ENCODE peak calls at places on chromosomes 6 and 20, in six cellular contexts. I is cardiac muscle cell, B is fibroblast of lung, Y is stomach, D is WTC11, M is neural crest cell. Q is an unnamed sample.

GRCh38 chr20:13659288-13659687 is 20.6 kb upstream of the TASP1 start:
- DNase-seq in I (no peak), B (no peak), Y (no peak), D (no peak), M (no peak), Q (no peak)

GRCh38 chr6:55917756-55918415 is 42.5 kb upstream of the BMP5 start:
- DNase-seq in I (no peak), B (peak; percentile 88), Y (no peak), D (no peak), M (no peak), Q (no peak)

GRCh38 chr20:53866787-53867740 is 203.3 kb downstream of the BCAS1 start:
- DNase-seq in I (peak; percentile 15), B (no peak), Y (no peak), D (no peak), M (no peak), Q (no peak)

GRCh38 chr6:108165714-108166663 is at the start of gene NR2E1:
- DNase-seq in I (no peak), B (peak; percentile 21), Y (no peak), D (peak; percentile 71), M (no peak), Q (no peak)

GRCh38 chr6:129494586-129494985 is 215.4 kb downstream of the ARHGAP18 start:
- DNase-seq in I (no peak), B (no peak), Y (no peak), D (no peak), M (no peak), Q (no peak)

GRCh38 chr6:143878272-143878760 is 14.0 kb downstream of the ZC2HC1B start:
- DNase-seq in I (no peak), B (no peak), Y (no peak), D (no peak), M (no peak), Q (no peak)

GRCh38 chr6:47008397-47008763 is 33.8 kb downstream of the ADGRF1 start:
- DNase-seq in I (no peak), B (no peak), Y (no peak), D (no peak), M (no peak), Q (no peak)

GRCh38 chr6:139443226-139444112 is 69.0 kb upstream of the CITED2 start:
- DNase-seq in I (no peak), B (peak; percentile 18), Y (no peak), D (no peak), M (no peak), Q (no peak)

GRCh38 chr20:45283529-45284065 is 23.0 kb upstream of the RBPJL start:
- DNase-seq in I (no peak), B (no peak), Y (no peak), D (no peak), M (no peak), Q (no peak)

GRCh38 chr20:44092551-44093248 is 94.3 kb downstream of the JPH2 start:
- DNase-seq in I (peak; percentile 70), B (peak; percentile 74), Y (no peak), D (no peak), M (peak; percentile 34), Q (no peak)

GRCh38 chr6:13302751-13303667 is 25.3 kb downstream of the TBC1D7 start:
- DNase-seq in I (peak; percentile 99), B (peak; percentile 98), Y (peak; percentile 31), D (no peak), M (no peak), Q (no peak)

GRCh38 chr20:24914388-24915241 is 34.5 kb upstream of the CST7 start:
- DNase-seq in I (no peak), B (no peak), Y (no peak), D (no peak), M (no peak), Q (no peak)

GRCh38 chr6:38703949-38704348 is 1.0 kb upstream of the GLO1 start:
- DNase-seq in I (no peak), B (no peak), Y (no peak), D (no peak), M (no peak), Q (no peak)

GRCh38 chr6:114471450-114471849 is 128.6 kb upstream of the HS3ST5 start:
- DNase-seq in I (no peak), B (no peak), Y (no peak), D (peak; percentile 15), M (no peak), Q (no peak)

GRCh38 chr20:35618032-35618371 is 2.4 kb downstream of the SPAG4 start:
- DNase-seq in I (no peak), B (no peak), Y (no peak), D (no peak), M (no peak), Q (no peak)

GRCh38 chr6:107815846-107816245 is 8.3 kb downstream of the SCML4 start:
- DNase-seq in I (no peak), B (no peak), Y (no peak), D (no peak), M (no peak), Q (no peak)

GRCh38 chr6:47563162-47563561 is 85.6 kb downstream of the CD2AP start:
- DNase-seq in I (no peak), B (no peak), Y (no peak), D (no peak), M (no peak), Q (no peak)

GRCh38 chr6:154923199-154923869 is 71.8 kb upstream of the TIAM2 start:
- DNase-seq in I (no peak), B (no peak), Y (no peak), D (peak; percentile 54), M (no peak), Q (no peak)

GRCh38 chr20:48758206-48758820 is 69.5 kb downstream of the PREX1 start:
- DNase-seq in I (no peak), B (no peak), Y (no peak), D (no peak), M (no peak), Q (no peak)

GRCh38 chr20:31693987-31694661 is 28.5 kb downstream of the BCL2L1 start:
- DNase-seq in I (no peak), B (no peak), Y (no peak), D (peak; percentile 29), M (no peak), Q (no peak)

GRCh38 chr20:63290677-63291472 is 2.1 kb upstream of the COL20A1 start:
- DNase-seq in I (peak; percentile 38), B (peak; percentile 12), Y (peak; percentile 61), D (peak; percentile 86), M (peak; percentile 74), Q (no peak)

GRCh38 chr20:17485017-17485416 is 46.2 kb downstream of the BFSP1 start:
- DNase-seq in I (no peak), B (no peak), Y (no peak), D (no peak), M (no peak), Q (no peak)

GRCh38 chr6:80548496-80548895 is 442.0 kb downstream of the BCKDHB start:
- DNase-seq in I (peak; percentile 50), B (peak; percentile 35), Y (no peak), D (no peak), M (no peak), Q (no peak)

GRCh38 chr20:2750343-2751251 is 49.8 kb downstream of the CPXM1 start:
- DNase-seq in I (peak; percentile 67), B (peak; percentile 35), Y (peak; percentile 56), D (peak; percentile 71), M (no peak), Q (no peak)

GRCh38 chr6:31579119-31579505 is 3.1 kb downstream of the LTB start:
- DNase-seq in I (no peak), B (no peak), Y (no peak), D (no peak), M (no peak), Q (no peak)

GRCh38 chr20:61990484-61990883 is 75.2 kb downstream of the TAF4 start:
- DNase-seq in I (no peak), B (no peak), Y (no peak), D (no peak), M (no peak), Q (peak; percentile 67)

GRCh38 chr20:23331450-23331849 is 19.1 kb upstream of the NXT1 start:
- DNase-seq in I (no peak), B (no peak), Y (no peak), D (no peak), M (no peak), Q (no peak)

GRCh38 chr20:58619847-58620431 is 31.1 kb upstream of the STX16 start:
- DNase-seq in I (no peak), B (no peak), Y (no peak), D (no peak), M (no peak), Q (no peak)

GRCh38 chr20:58622671-58623578 is 28.2 kb upstream of the STX16 start:
- DNase-seq in I (peak; percentile 38), B (no peak), Y (no peak), D (no peak), M (no peak), Q (no peak)

GRCh38 chr20:58623579-58624473 is 27.3 kb upstream of the STX16 start:
- DNase-seq in I (peak; percentile 94), B (peak; percentile 90), Y (no peak), D (no peak), M (peak; percentile 23), Q (peak; percentile 98)

GRCh38 chr20:58624687-58625086 is 26.4 kb upstream of the STX16 start:
- DNase-seq in I (no peak), B (no peak), Y (no peak), D (no peak), M (no peak), Q (no peak)

GRCh38 chr20:58621906-58622548 is 29.1 kb upstream of the STX16 start:
- DNase-seq in I (no peak), B (no peak), Y (no peak), D (no peak), M (no peak), Q (no peak)
- TF ChIP-seq CTCF in I (peak; percentile 30), B (no peak), Y (no peak), D (no peak), M (peak; percentile 34), Q (peak; percentile 41)

GRCh38 chr6:124722479-124722878 is 239.8 kb upstream of the RNF217 start:
- DNase-seq in I (no peak), B (no peak), Y (no peak), D (no peak), M (no peak), Q (no peak)
- TF ChIP-seq CTCF in I (no peak), B (no peak), Y (no peak), D (no peak), M (no peak), Q (no peak)

GRCh38 chr20:59452856-59453255 is 151.5 kb upstream of the PHACTR3 start:
- DNase-seq in I (no peak), B (no peak), Y (no peak), D (no peak), M (no peak), Q (no peak)

GRCh38 chr20:59453634-59454241 is 150.6 kb upstream of the PHACTR3 start:
- DNase-seq in I (no peak), B (no peak), Y (no peak), D (no peak), M (no peak), Q (no peak)

GRCh38 chr20:59458645-59459044 is 145.7 kb upstream of the PHACTR3 start:
- DNase-seq in I (no peak), B (no peak), Y (no peak), D (no peak), M (no peak), Q (no peak)

GRCh38 chr20:59456342-59457132 is 147.8 kb upstream of the PHACTR3 start:
- DNase-seq in I (no peak), B (no peak), Y (no peak), D (no peak), M (no peak), Q (no peak)

GRCh38 chr20:59455392-59456341 is 148.7 kb upstream of the PHACTR3 start:
- DNase-seq in I (peak; percentile 21), B (peak; percentile 8), Y (peak; percentile 56), D (no peak), M (peak; percentile 37), Q (no peak)
- TF ChIP-seq CTCF in I (peak; percentile 49), B (peak; percentile 37), Y (peak; percentile 49), D (peak; percentile 45), M (peak; percentile 86), Q (peak; percentile 91)

GRCh38 chr6:8707956-8708772 is 272.8 kb upstream of the SLC35B3 start:
- DNase-seq in I (no peak), B (peak; percentile 31), Y (peak; percentile 49), D (no peak), M (no peak), Q (no peak)
- TF ChIP-seq CTCF in I (no peak), B (no peak), Y (peak; percentile 16), D (no peak), M (peak; percentile 63), Q (peak; percentile 85)

Q was measured in chondrocyte.